ENCODE peak calls at places on chromosomes 6 and 20, in ten cellular contexts. F is fibroblast of lung, J is SJSA1, S is neuronal stem cell, M is HCT116, X is trophoblast cell, V is upper lobe of right lung, T is GM23248, H is MM.1S, W is Peyer's patch. G is an unnamed sample. For H3K27me3 and H3K9me3, the result is how much of the 10 kb centered on the place peaks cover.

GRCh38 chr20:36491901-36492617 is 49.3 kb upstream of the MYL9 start:
- DNase-seq in M (no peak), J (no peak), V (no peak), T (peak), H (peak), W (peak), F (peak), X (no peak), S (no peak), G (no peak)

GRCh38 chr6:105243487-105243886 is 63.7 kb upstream of the POPDC3 start:
- DNase-seq in X (no peak), F (no peak), J (peak), T (peak), S (no peak), H (no peak), V (no peak), W (no peak), M (no peak), G (no peak)

GRCh38 chr6:158854214-158855101 is 35.3 kb upstream of the EZR start:
- DNase-seq in V (no peak), S (no peak), J (peak), W (no peak), F (peak), H (no peak), X (peak), T (peak), M (no peak), G (no peak)

GRCh38 chr6:53734473-53735299 is 60.1 kb upstream of the LRRC1 start:
- DNase-seq in T (peak), V (no peak), F (peak), X (peak), M (peak), W (peak), S (no peak), J (peak), H (peak), G (peak)

GRCh38 chr20:49635829-49636228 is 67.9 kb upstream of the PTGIS start:
- DNase-seq in F (no peak), J (no peak), V (no peak), M (no peak), H (no peak), W (no peak), S (no peak), X (no peak), T (no peak), G (no peak)

GRCh38 chr20:33180169-33180568 is 12.2 kb downstream of the BPIFA2 start:
- DNase-seq in S (no peak), W (no peak), T (no peak), X (no peak), F (no peak), H (no peak), V (no peak), M (no peak), J (no peak), G (no peak)

GRCh38 chr20:1934162-1934561 is 39.0 kb downstream of the SIRPA start:
- DNase-seq in W (no peak), X (peak), T (peak), S (no peak), F (peak), V (no peak), H (no peak), M (no peak), J (no peak), G (peak)

GRCh38 chr20:17967595-17968365 is 814 bp downstream of the SNX5 start:
- DNase-seq in V (no peak), X (peak), F (peak), M (no peak), H (peak), J (peak), S (no peak), W (no peak), T (peak), G (no peak)

GRCh38 chr6:133965817-133966360 is 12.9 kb downstream of the TBPL1 start:
- DNase-seq in M (no peak), V (no peak), J (no peak), T (no peak), S (no peak), F (no peak), W (no peak), X (no peak), H (no peak), G (no peak)

GRCh38 chr6:166430269-166430668 is 47.5 kb upstream of the MPC1 start:
- DNase-seq in F (no peak), S (no peak), W (no peak), M (no peak), T (no peak), X (no peak), J (no peak), H (no peak), V (peak), G (no peak)

GRCh38 chr6:34102696-34103095 is 43.2 kb downstream of the GRM4 start:
- DNase-seq in X (no peak), T (no peak), F (no peak), H (no peak), J (no peak), W (no peak), S (no peak), M (no peak), V (no peak), G (no peak)

GRCh38 chr6:143536461-143536865 is 24.9 kb upstream of the FUCA2 start:
- DNase-seq in F (peak), T (peak), V (peak), S (peak), H (peak), W (no peak), X (peak), M (no peak), J (peak), G (no peak)

GRCh38 chr6:90184334-90185298 is 112.0 kb downstream of the BACH2 start:
- DNase-seq in T (no peak), F (peak), H (no peak), J (peak), S (no peak), X (peak), M (peak), V (no peak), W (no peak), G (peak)

GRCh38 chr20:48846516-48847492 is 19.0 kb upstream of the PREX1 start:
- DNase-seq in T (no peak), M (no peak), J (peak), V (no peak), H (no peak), W (no peak), F (peak), S (no peak), X (peak), G (no peak)

GRCh38 chr20:62635232-62635631 is 7.1 kb upstream of the SLCO4A1 start:
- DNase-seq in M (no peak), F (no peak), J (no peak), X (peak), T (no peak), H (no peak), W (no peak), S (no peak), V (no peak), G (no peak)
- H3K27ac ChIP-seq in M (no peak), F (no peak), J (no peak), X (no peak), T (no peak), H (no peak), W (no peak), S (no peak), V (no peak), G (no peak)

GRCh38 chr20:45209924-45210323 is 3.1 kb downstream of the SEMG1 start:
- DNase-seq in J (no peak), S (no peak), H (no peak), V (no peak), T (no peak), M (no peak), W (no peak), X (no peak), F (no peak), G (no peak)

GRCh38 chr20:45211569-45212474 is 5.0 kb downstream of the SEMG1 start:
- DNase-seq in S (no peak), X (no peak), T (no peak), H (no peak), V (no peak), J (no peak), F (no peak), M (no peak), W (no peak), G (no peak)

GRCh38 chr20:45206746-45207145 is at the start of gene SEMG1:
- DNase-seq in V (no peak), S (no peak), X (no peak), F (no peak), J (no peak), T (no peak), M (no peak), H (no peak), W (no peak), G (no peak)
- H3K27me3 ChIP-seq in V (under half), S (under half), X (under half), F (under half), J (under half), T (under half), M (under half), H (under half), W (under half), G (under half)

GRCh38 chr20:15811951-15812350 is 761.3 kb downstream of the KIF16B start:
- DNase-seq in X (no peak), H (no peak), V (no peak), F (no peak), W (no peak), J (no peak), T (no peak), S (no peak), M (no peak), G (no peak)
- H3K9me3 ChIP-seq in X (under half), H (under half), V (under half), F (under half), W (under half), J (under half), T (under half), S (under half), M (under half), G (under half)

DNA sequence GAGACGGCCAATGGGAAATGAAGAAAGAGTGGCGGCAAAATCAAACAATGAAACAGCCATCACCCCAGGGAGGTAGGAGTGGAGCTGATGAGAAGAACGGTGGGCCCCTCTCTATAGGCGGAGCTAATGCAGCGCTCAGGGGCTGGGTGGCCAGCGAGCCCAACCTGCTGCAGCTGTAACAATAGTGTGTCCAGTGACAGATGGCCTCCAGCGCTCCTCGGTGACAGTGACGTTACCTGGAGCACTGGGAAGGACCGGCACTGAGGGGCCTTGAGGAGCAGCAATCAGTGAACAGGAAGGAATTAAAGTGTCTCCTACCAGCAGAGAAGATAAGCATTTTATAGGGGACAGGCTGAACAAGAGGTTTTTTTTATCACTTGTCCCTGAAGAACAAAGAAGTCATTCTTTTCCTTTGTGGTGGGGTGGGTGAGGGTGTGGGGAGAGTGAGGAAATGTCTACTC is 81.6 kb downstream of the FOXA2 start:
- DNase-seq in T (no peak), V (no peak), W (peak), M (no peak), H (no peak), S (no peak), J (no peak), X (no peak), F (no peak), G (no peak)
- H3K27ac ChIP-seq in T (no peak), V (no peak), W (peak), M (no peak), H (no peak), S (no peak), J (no peak), X (no peak), F (no peak), G (no peak)

GRCh38 chr6:132551214-132551613 is 1.3 kb upstream of the TAAR8 start:
- DNase-seq in H (no peak), S (no peak), V (no peak), F (no peak), J (no peak), W (no peak), X (no peak), M (no peak), T (no peak), G (no peak)
- H3K27me3 ChIP-seq in H (under half), S (under half), V (under half), F (under half), J (under half), W (under half), X (under half), M (under half), T (half or more), G (under half)

GRCh38 chr6:30282522-30282921 is 44.2 kb upstream of the TRIM39 start:
- DNase-seq in V (no peak), J (no peak), H (no peak), X (no peak), F (no peak), S (no peak), M (no peak), W (no peak), T (no peak), G (no peak)
- H3K9me3 ChIP-seq in V (half or more), J (under half), H (under half), X (under half), F (under half), S (half or more), M (under half), W (half or more), T (under half), G (under half)

DNA sequence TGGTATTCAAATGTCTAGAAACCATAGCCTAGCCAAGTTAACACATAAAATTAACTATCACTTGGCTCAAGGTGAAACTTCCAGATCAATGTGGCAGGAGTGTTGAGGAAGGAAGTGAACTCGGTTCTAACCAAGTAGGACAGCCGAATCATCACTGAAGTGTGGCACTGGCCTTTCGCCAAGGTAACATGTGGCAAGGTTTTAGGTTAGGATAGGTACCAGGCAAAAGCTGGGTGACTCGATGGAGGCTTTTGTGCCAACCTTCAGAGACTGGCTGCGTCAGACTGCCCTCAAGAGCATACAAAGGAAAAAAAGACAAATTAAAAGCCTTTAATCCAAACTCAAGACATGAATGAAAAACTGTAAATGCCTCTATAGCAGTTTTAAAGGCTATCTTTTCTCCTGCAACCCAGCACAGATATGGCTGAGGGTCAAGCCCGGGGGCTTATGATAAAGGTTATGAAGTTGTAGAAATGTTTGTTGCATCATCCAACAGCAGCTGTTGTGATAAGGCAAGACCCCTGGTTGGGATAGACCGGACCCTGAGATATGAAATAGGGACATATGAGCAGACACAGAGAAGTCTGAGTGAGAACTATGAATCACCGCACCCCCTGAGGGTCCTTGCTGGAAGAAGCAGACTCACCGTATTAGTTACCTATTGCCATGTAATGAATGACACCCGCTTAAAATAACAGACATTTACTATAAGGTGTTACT is 11.9 kb downstream of the PSMB9 start:
- DNase-seq in T (no peak), M (no peak), H (no peak), V (no peak), J (no peak), W (no peak), X (no peak), F (no peak), S (no peak), G (no peak)
- H3K27ac ChIP-seq in T (no peak), M (no peak), H (no peak), V (no peak), J (no peak), W (no peak), X (no peak), F (no peak), S (no peak), G (no peak)

DNA sequence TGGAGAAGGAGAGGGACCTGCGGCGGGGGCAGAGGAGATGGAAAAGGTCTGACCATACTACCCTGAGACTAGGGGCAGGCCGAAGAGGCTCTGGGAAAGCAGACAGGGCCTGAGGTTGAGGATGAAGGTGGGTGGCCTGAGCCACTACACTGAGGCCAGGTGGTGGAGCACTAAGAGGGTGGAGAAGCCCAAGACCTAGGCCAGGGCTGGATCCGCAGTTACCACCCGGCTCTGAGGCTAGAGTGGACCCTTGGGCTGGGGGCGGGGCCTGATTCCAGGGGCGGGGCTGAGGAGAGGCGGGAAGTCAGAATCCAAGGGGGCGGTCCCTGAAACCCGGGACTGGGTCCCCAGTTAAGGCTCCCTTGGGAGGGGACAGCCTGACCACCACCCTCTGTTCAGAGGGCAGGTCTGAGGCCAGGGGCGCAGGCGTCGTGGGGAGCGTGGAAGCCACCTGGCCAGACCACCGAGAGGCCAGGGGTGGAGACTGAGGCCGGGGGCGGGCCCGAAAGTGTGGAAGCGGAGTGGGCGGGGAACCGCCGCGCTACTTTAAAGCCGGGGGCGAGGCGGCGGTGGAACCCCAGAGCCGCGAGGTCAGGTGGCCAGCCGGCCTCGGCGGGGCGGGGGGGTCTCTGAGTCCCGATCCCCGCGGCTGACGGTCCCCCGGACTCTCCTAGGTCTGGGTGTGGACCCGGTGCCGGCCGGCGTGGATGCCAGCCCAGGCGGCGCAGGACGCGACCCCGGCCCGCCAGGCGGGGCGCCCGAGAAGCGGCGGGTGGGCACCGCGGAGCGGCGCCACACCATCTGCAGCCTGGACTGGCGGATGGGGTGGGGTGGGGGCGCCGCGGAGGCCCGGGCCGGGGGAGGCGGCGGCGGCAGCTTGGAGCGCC is 8.3 kb downstream of the CCM2L start:
- DNase-seq in X (peak), F (no peak), H (peak), W (peak), S (peak), V (peak), J (peak), M (peak), T (peak), G (no peak)
- H3K27me3 ChIP-seq in X (under half), F (under half), H (half or more), W (under half), S (under half), V (under half), J (under half), M (under half), T (half or more), G (half or more)

DNA sequence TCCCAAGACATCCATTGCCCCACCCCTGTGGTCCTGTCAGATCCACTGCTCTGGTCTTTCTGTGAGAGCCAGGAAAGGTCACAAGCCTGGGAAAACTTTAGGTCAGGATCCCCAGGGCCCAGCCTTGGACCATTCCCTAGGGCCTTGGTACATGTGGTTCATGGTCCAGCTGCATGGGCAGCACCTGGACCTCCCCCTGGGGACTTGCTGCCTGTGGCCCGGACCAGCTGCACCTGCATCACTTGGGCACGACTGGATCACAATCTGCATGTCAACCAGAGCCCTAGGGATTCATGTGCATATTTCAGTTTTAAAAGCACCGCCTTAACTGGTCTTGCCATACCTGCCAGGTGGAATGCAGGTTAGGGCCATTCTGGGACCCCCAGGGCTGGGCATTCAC is 44.3 kb upstream of the MC3R start:
- DNase-seq in W (no peak), F (no peak), M (no peak), J (no peak), X (no peak), T (no peak), S (no peak), V (no peak), H (no peak), G (no peak)
- H3K9me3 ChIP-seq in W (under half), F (under half), M (under half), J (under half), X (under half), T (under half), S (under half), V (under half), H (under half), G (under half)

GRCh38 chr20:43725666-43726065 is 1.1 kb downstream of the GTSF1L start:
- DNase-seq in X (no peak), W (no peak), F (no peak), V (no peak), S (no peak), J (no peak), T (no peak), M (no peak), H (no peak), G (no peak)

GRCh38 chr20:43722153-43722505 is 4.7 kb downstream of the GTSF1L start:
- DNase-seq in S (no peak), V (no peak), M (no peak), H (no peak), F (no peak), J (no peak), W (no peak), T (no peak), X (no peak), G (no peak)

GRCh38 chr20:43724383-43724782 is 2.4 kb downstream of the GTSF1L start:
- DNase-seq in M (no peak), T (no peak), V (no peak), J (no peak), F (no peak), H (no peak), S (no peak), W (no peak), X (no peak), G (no peak)

GRCh38 chr20:43723194-43723593 is 3.6 kb downstream of the GTSF1L start:
- DNase-seq in X (no peak), F (no peak), S (no peak), M (no peak), V (no peak), T (no peak), H (no peak), J (no peak), W (no peak), G (no peak)

DNA sequence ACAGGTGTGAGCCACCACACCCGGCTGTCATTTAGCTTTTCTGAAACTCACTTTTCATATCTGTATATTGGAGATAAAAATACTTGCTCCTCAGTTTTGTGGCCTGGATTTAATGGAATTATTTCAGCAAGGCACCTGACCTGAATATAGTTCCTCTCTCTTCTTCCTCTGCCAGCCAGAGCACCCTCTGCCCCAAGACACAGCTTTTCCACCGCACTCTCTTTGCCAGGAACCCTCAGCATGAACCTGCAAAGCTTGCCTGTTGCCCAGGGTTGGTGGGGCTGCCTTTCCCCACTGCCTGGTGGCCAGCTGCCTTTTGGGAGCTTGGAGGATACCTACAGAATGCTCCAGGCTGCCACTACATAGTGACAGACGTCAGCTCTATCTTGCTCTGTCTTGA is 3.1 kb downstream of the GTSF1L start:
- DNase-seq in M (no peak), J (no peak), H (no peak), V (no peak), X (no peak), F (no peak), S (no peak), W (no peak), T (no peak), G (no peak)
- H3K27ac ChIP-seq in M (no peak), J (no peak), H (no peak), V (no peak), X (no peak), F (no peak), S (no peak), W (no peak), T (no peak), G (no peak)